ENCODE peak calls at places on chromosomes 1 and 21, in six cellular contexts. A is Panc1, J is endothelial cell, U is thyroid gland, Y is ovary, G is GM12865. M is an unnamed sample.

GRCh38 chr1:207868769-207869721 is 41.9 kb downstream of the CD34 start:
- DNase-seq in J (peak), G (peak), A (no peak), U (peak), Y (peak), M (peak)

GRCh38 chr1:224340711-224341384 is 10.9 kb upstream of the NVL start:
- DNase-seq in U (peak), J (peak), A (no peak), G (peak), Y (no peak), M (peak)

GRCh38 chr1:113185463-113186104 is 112.6 kb downstream of the LRIG2 start:
- DNase-seq in G (peak), U (no peak), J (no peak), A (no peak), Y (no peak), M (no peak)

GRCh38 chr21:20016431-20017005 is 981.7 kb upstream of the NCAM2 start:
- DNase-seq in Y (no peak), A (no peak), G (no peak), J (no peak), U (no peak), M (no peak)

GRCh38 chr1:91885331-91885715 is 628 bp downstream of the TGFBR3 start:
- DNase-seq in U (peak), J (peak), Y (peak), A (no peak), G (peak), M (peak)

GRCh38 chr1:33043267-33044090 is 6.8 kb upstream of the AK2 start:
- DNase-seq in J (no peak), G (no peak), U (no peak), Y (no peak), A (no peak), M (no peak)

GRCh38 chr1:39378377-39378776 is 113.1 kb upstream of the BMP8A start:
- DNase-seq in G (peak), U (no peak), Y (no peak), J (no peak), A (no peak), M (no peak)

GRCh38 chr1:14724697-14725096 is 126.2 kb downstream of the KAZN start:
- DNase-seq in A (no peak), Y (no peak), J (no peak), U (no peak), G (no peak), M (no peak)

GRCh38 chr1:176904057-176904815 is 260.3 kb downstream of the ASTN1 start:
- DNase-seq in Y (no peak), U (no peak), A (no peak), G (no peak), J (no peak), M (no peak)

GRCh38 chr21:45487891-45488600 is 54.2 kb downstream of the SLC19A1 start:
- DNase-seq in J (no peak), A (no peak), G (no peak), Y (no peak), U (no peak), M (no peak)

GRCh38 chr1:79457825-79458224 is 451.3 kb upstream of the ADGRL4 start:
- DNase-seq in U (no peak), J (no peak), G (no peak), A (no peak), Y (no peak), M (no peak)

GRCh38 chr1:20279507-20279906 is 11.2 kb upstream of the VWA5B1 start:
- DNase-seq in A (no peak), U (peak), G (no peak), Y (no peak), J (no peak), M (no peak)

GRCh38 chr1:155645648-155646047 is 35.6 kb downstream of the MSTO1 start:
- DNase-seq in Y (no peak), G (no peak), A (no peak), J (no peak), U (no peak), M (no peak)

GRCh38 chr1:234617135-234617985 is 7.4 kb upstream of the IRF2BP2 start:
- DNase-seq in J (no peak), A (no peak), Y (no peak), U (no peak), G (no peak), M (no peak)

GRCh38 chr1:86184401-86184800 is 27.8 kb upstream of the COL24A1 start:
- DNase-seq in G (no peak), A (no peak), U (no peak), Y (no peak), J (no peak), M (no peak)

GRCh38 chr21:29072873-29073221 is 601 bp downstream of the CCT8 start:
- DNase-seq in A (no peak), G (peak), Y (no peak), U (no peak), J (peak), M (no peak)

GRCh38 chr1:235639586-235640205 is 9.9 kb downstream of the GNG4 start:
- DNase-seq in A (no peak), G (no peak), J (no peak), U (no peak), Y (no peak), M (peak)

GRCh38 chr21:26124421-26124833 is 46.1 kb downstream of the APP start:
- DNase-seq in Y (no peak), G (no peak), A (no peak), J (no peak), U (no peak), M (no peak)

GRCh38 chr1:97632075-97632474 is 288.8 kb downstream of the DPYD start:
- DNase-seq in G (no peak), U (no peak), A (no peak), Y (no peak), J (no peak), M (no peak)

GRCh38 chr1:37605061-37605650 is 9.4 kb upstream of the GNL2 start:
- DNase-seq in J (no peak), U (no peak), A (no peak), G (no peak), Y (no peak), M (no peak)

DNA sequence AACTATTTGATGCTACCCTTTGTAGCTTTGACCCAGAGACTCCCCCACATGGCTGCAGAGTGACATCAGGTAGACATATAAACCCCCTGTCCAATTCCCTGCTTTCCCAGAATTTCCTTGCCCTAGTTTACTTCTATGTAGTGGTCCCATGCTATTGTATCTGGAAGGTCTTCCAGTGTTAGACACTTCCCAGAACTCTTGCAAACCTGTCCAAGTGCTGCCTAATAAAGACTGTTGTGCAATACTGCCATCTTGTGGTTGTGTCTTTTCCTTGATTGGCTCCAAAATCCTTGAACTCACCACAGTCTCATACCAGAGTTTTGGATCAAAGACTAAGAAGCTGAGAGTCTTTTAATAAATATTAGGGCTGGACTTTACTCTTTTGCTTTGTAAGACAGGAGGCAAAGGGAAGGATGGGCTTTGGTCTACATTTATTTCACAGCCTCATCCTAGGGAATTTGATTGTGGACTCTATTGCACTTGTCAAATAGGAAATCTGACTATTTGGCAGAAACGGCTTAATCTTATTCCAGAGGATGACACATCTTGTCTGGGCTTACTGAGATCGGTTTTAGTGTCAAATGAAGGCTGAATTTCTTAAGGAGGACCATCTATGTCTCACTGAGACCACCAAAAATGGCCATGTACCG is 169.9 kb downstream of the LRRC7 start:
- DNase-seq in G (peak), J (peak), A (peak), Y (no peak), U (peak), M (no peak)
- TF ChIP-seq CTCF in G (peak), J (peak), A (peak), Y (no peak), U (no peak), M (peak)

DNA sequence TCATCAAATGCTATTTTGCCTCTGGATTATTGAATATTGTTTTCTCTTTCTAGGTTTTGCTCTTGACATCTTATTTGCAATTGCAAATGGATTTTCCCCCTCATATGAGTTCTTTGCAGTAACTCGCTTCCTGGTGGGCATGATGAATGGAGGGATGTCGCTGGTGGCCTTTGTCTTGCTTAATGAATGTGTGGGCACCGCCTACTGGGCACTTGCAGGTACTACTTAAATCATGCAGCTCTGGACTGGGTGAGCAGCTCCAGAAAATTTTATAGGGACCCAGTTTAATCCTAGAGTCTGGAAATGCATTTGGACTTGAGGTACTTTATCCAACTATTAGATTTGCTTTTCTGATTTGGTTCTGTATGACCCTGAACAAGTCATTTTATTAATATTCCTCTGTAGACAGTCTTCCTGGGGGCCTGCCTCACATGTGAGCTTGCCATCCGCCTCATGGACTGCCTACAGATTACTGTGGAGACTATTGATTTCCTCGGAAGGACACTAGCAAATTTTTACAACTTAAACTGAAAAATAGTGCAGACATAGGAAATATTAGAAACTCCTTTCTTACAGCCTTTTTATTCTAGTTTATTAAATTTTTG is 44.5 kb downstream of the SLC22A15 start:
- DNase-seq in A (peak), Y (no peak), J (peak), U (peak), G (peak), M (no peak)
- TF ChIP-seq CTCF in A (peak), Y (no peak), J (peak), U (no peak), G (peak), M (peak)

DNA sequence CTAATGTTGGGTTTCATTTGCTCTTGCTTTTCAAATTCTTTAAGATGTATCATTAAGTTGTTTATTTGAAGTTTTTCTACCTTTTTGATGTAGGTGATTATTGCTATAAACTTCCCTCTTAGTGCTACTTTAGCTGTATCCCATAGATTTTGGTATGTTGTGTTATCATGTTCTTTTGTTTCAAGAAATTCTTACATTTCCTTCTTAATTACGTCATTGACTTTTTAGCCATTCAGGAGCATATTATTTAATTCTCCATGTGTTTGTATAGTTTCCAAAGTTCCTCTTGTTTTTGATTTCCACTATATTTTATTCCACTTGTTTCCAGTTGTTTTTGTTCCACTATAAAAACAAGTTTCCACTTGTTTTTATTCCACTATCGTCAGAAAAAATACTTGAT is 15.0 kb downstream of the GPR88 start:
- DNase-seq in G (no peak), A (no peak), J (no peak), U (no peak), Y (no peak), M (no peak)
- TF ChIP-seq CTCF in G (no peak), A (no peak), J (no peak), U (no peak), Y (no peak), M (no peak)

GRCh38 chr21:41045534-41046268 is 122.3 kb upstream of the BACE2 start:
- DNase-seq in U (peak), G (peak), J (peak), A (no peak), Y (no peak), M (no peak)
- TF ChIP-seq CTCF in U (no peak), G (peak), J (peak), A (peak), Y (no peak), M (no peak)

DNA sequence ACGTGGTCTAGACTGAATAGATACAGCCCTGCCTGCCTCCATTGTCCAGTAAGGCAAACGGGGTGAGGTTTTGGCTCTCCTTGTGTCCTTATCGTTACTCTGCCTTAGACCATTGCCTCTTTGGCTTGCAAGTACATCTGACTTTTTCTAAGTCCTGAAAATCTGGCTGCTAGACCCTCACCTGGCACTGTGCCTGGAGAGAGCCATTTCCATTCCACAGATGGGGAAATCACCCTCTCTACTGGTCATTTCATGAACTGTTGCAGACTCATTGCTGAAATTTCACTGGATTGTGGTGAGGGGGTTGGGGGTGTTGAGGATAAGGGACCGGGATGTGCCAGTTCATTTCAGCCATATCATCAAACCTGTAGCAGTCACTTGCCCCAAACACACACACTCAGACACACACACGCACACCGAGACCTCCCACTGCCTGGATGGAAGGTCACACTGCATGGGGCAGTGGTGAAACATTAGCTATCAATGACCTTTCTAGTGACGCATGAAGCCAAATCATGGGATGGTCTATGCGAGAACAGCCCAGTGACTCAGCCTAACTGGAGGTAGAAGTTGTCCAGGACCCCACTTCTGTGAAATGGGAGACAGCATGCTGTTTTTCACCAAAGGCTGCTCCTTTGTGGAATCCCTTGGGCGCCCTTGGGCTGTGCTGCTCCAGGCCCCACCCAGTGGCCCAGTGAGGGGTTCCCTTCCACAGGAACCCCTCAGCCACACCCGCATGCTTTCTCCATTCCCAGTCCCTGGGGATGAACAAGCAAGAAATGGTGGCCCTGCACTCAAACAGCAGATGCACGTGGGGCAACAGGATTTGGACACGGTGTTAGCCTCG is 34.9 kb upstream of the VASH2 start:
- DNase-seq in J (peak), G (no peak), Y (peak), U (peak), A (no peak), M (no peak)
- TF ChIP-seq CTCF in J (peak), G (no peak), Y (no peak), U (no peak), A (peak), M (no peak)

DNA sequence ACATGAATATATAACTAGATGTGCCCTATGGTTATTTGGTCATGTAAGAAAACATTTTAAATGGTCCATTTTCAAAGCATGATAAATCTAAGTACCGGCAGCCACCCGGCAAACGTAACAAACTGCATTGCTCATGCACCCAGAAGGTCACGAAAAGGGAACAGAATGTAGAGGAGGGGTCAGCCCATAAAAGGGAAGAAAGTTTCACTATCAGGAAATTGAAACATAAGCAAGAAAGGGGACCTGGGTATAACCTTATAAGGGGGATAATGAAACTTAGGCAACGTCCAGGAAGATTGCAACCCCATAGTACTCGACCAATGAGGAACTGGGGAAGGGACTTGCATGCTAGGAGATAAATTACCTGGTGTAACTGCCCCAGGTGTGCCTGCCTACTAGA is 421.2 kb upstream of the ZRANB2 start:
- DNase-seq in Y (no peak), G (no peak), A (no peak), U (no peak), J (no peak), M (no peak)
- TF ChIP-seq CTCF in Y (no peak), G (no peak), A (no peak), U (no peak), J (no peak), M (no peak)

DNA sequence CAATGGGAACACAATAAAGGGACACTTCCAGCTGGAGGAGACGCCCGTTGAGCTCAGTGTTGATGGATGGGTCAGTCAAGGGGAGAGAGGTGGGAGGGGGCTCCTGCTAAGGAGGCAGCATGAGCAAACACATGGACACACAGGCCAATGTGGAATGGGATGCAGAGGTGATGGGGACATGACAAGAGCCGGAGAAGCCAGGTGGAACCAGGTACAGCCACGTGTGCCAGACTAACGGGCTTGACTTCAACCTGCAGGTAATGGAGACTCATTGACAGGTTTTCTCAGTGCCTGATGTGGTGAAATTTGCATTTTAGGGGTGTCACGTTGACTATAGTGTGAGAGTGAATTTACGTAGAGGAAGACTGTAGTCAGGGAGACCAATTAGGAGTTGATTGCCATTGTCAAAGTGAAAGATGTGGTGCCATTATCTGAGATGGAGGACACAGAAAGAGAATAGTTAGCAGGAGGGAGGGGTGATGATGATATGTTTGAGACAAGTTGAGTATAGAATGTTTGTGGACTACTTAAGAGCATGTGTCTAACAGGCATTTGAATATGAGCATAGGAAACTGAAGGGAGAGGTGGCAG is 48.7 kb upstream of the ATP2B4 start:
- DNase-seq in A (no peak), Y (no peak), G (no peak), U (no peak), J (no peak), M (no peak)
- TF ChIP-seq CTCF in A (no peak), Y (no peak), G (no peak), U (no peak), J (no peak), M (no peak)

DNA sequence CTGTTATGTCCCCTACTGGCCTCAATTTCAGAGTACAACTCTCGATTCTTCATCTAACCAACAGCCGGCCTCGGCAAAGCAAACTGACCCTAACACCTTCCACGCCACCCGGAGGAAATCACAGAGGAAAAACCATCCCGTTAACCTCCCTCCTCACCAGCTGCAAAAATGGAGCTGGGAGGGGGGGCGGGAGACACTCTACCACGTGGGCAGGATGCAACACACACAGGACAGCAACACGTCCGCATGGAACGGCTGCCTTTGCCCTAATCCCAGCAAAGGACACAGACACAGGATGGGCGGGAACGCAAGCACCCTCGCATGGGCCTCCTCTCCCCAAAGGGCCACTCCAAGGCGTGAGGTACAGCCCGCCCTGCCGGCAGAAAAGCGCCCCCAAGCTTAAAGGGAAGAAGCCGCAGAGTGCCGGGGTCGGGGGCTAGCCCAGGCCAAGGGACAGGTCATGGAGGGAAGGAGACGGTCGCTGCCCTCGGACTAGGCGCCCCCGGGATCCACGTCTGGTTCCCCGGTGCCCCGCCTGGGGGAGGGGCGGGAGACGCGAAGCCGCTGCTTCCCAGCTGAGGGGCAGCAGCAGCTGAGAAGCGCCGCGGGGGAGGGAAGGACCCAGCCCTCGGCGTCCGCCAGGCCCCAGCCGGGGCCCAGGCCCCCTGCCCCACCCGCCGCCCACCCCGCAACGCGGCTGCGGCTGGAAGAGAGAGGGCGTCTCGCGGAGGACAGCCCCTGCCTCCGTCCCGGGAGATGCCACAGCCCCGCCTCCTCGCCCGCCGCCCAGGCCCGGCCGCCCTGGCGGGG is 590 bp downstream of the FOXJ3 start:
- DNase-seq in U (peak), A (no peak), Y (no peak), J (peak), G (peak), M (no peak)
- TF ChIP-seq CTCF in U (no peak), A (peak), Y (no peak), J (no peak), G (no peak), M (no peak)